ENCODE peak calls at places on chromosomes 6 and 20, in six cellular contexts. E, M, P, Z, V and I are unnamed samples.
A peak's percentile ranks its signal among the peaks of the same experiment; 100 is the strongest.

GRCh38 chr20:1298888-1299511 is 29.9 kb downstream of the SDCBP2 start:
- DNase-seq in V (no peak), Z (no peak), E (no peak), P (no peak), M (no peak), I (no peak)

GRCh38 chr6:15691250-15691869 is 28.5 kb upstream of the DTNBP1 start:
- DNase-seq in V (peak; percentile 89), E (peak; percentile 88), P (peak; percentile 77), Z (peak; percentile 95), M (peak; percentile 93), I (peak; percentile 93)

GRCh38 chr6:130020106-130020851 is 1.9 kb downstream of the L3MBTL3 start:
- DNase-seq in M (peak; percentile 11), V (peak; percentile 45), E (peak; percentile 36), P (peak; percentile 12), Z (peak; percentile 48), I (peak; percentile 62)

GRCh38 chr6:170006524-170007467 is 255.4 kb downstream of the ERMARD start:
- DNase-seq in Z (no peak), E (no peak), M (no peak), P (peak; percentile 64), V (no peak), I (no peak)

GRCh38 chr6:40819182-40819834 is 219.7 kb downstream of the UNC5CL start:
- DNase-seq in P (no peak), V (no peak), E (no peak), M (no peak), Z (no peak), I (peak; percentile 15)

GRCh38 chr6:139433647-139434419 is 59.4 kb upstream of the CITED2 start:
- DNase-seq in Z (peak; percentile 24), P (no peak), E (no peak), V (no peak), M (no peak), I (no peak)

GRCh38 chr6:148317739-148318138 is 24.9 kb upstream of the SASH1 start:
- DNase-seq in M (no peak), P (no peak), V (no peak), E (no peak), Z (no peak), I (no peak)

GRCh38 chr6:131379951-131380350 is 193.1 kb upstream of the ARG1 start:
- DNase-seq in V (peak; percentile 32), Z (peak; percentile 23), E (no peak), M (peak; percentile 64), P (no peak), I (no peak)

GRCh38 chr6:4776967-4777925 is 1.0 kb downstream of the CDYL start:
- DNase-seq in V (no peak), E (peak; percentile 72), Z (peak; percentile 36), M (peak; percentile 55), P (no peak), I (peak; percentile 35)

GRCh38 chr6:97674802-97675201 is 391.8 kb upstream of the MMS22L start:
- DNase-seq in V (no peak), E (no peak), P (no peak), Z (no peak), M (no peak), I (no peak)

GRCh38 chr6:43758617-43759050 is 11.4 kb upstream of the VEGFA start:
- DNase-seq in Z (no peak), P (peak; percentile 36), E (peak; percentile 61), V (no peak), M (no peak), I (peak; percentile 35)

GRCh38 chr6:42226251-42227143 is 8.8 kb upstream of the MRPS10 start:
- DNase-seq in M (no peak), P (no peak), Z (peak; percentile 83), V (peak; percentile 34), E (no peak), I (no peak)

GRCh38 chr6:346389-347030 is 45.0 kb upstream of the IRF4 start:
- DNase-seq in M (peak; percentile 20), Z (no peak), E (no peak), V (peak; percentile 80), P (no peak), I (peak; percentile 45)
- H3K9me3 ChIP-seq in M (no peaks in the 10 kb centered on the region), Z (no peaks in the 10 kb centered on the region), E (no peaks in the 10 kb centered on the region), V (no peaks in the 10 kb centered on the region), P (peaks cover 47% of the 10 kb centered on the region), I (peaks cover 5% of the 10 kb centered on the region)

GRCh38 chr20:12575352-12576095 is 433.2 kb upstream of the SPTLC3 start:
- DNase-seq in V (peak; percentile 19), M (peak; percentile 13), P (no peak), E (no peak), Z (peak; percentile 68), I (no peak)
- H3K4me3 ChIP-seq in V (no peak overlapping the region), M (no peak overlapping the region), P (no peak overlapping the region), E (no peak overlapping the region), Z (no peak overlapping the region), I (no peak overlapping the region)

DNA sequence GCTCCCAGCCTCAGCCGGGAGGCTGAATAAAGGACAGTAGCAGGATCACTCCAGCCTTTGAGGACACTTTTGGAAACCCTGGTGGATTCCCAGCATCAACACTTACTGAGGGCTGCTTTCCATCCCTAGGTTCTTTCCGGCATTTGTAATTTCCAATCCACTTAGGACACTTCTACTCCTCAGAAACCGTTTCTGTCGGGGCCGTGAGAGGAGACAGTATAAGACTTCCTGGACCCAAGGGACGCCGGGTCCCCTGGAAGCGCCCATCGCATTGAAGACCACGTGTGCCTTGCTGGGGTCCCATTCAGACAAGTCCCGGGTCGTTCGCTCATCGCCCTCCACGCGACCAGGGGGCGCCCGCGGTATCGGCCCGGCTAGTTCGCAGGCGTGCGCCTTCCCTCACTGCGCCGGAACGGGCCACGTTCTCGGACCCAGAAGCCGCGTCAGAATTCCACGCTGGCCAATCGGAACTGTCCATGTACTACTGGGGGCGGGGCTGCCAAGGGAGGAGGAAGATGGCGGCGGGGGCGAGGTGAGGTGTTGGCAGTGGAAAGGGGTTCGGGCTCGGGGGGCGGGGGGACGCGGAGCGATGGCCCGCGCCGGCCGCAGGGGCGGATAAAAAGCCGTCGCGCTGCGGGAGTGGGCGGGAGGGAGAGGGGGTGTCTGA is at the start of gene NUS1:
- DNase-seq in P (peak; percentile 95), V (peak; percentile 97), M (peak; percentile 98), Z (peak; percentile 99), E (peak; percentile 97), I (peak; percentile 99)
- H3K9me3 ChIP-seq in P (no peaks in the 10 kb centered on the region), V (no peaks in the 10 kb centered on the region), M (no peaks in the 10 kb centered on the region), Z (no peaks in the 10 kb centered on the region), E (peaks cover 19% of the 10 kb centered on the region), I (no peaks in the 10 kb centered on the region)

GRCh38 chr6:29925341-29926080 is 16.8 kb upstream of the HLA-A start:
- DNase-seq in Z (no peak), E (no peak), M (no peak), V (no peak), P (no peak), I (no peak)
- H3K4me3 ChIP-seq in Z (no peak overlapping the region), E (no peak overlapping the region), M (no peak overlapping the region), V (no peak overlapping the region), P (no peak overlapping the region), I (peak overlapping the region; percentile 58)